ENCODE peak calls at places on chromosomes 5 and 9, in five cellular contexts. M, L, N, R and X are unnamed samples.

GRCh38 chr9:100587375-100587774 is 9.5 kb downstream of the CAVIN4 start:
- DNase-seq in N (no peak), M (no peak), L (no peak), R (no peak), X (no peak)

GRCh38 chr5:130116431-130116830 is 212.2 kb downstream of the CHSY3 start:
- DNase-seq in M (no peak), N (no peak), R (no peak), L (no peak), X (no peak)

GRCh38 chr9:138020120-138020794 is 142.7 kb downstream of the CACNA1B start:
- DNase-seq in M (no peak), R (no peak), N (no peak), L (no peak), X (no peak)

GRCh38 chr5:7897014-7897600 is 28.2 kb downstream of the MTRR start:
- DNase-seq in R (peak; percentile 34), N (peak; percentile 60), M (peak; percentile 30), L (no peak), X (no peak)

GRCh38 chr9:2466703-2467102 is 154.9 kb upstream of the VLDLR start:
- DNase-seq in N (no peak), R (peak; percentile 43), M (no peak), L (no peak), X (no peak)

GRCh38 chr5:92508271-92508670 is 1072.7 kb downstream of the NR2F1-AS1 start:
- DNase-seq in M (no peak), L (no peak), R (no peak), N (no peak), X (no peak)

GRCh38 chr9:33425128-33425533 is 22.3 kb downstream of the AQP3 start:
- DNase-seq in L (no peak), R (no peak), M (no peak), N (no peak), X (no peak)

GRCh38 chr5:180599981-180600553 is 8.8 kb upstream of the SCGB3A1 start:
- DNase-seq in R (no peak), N (no peak), M (no peak), L (no peak), X (no peak)

GRCh38 chr5:74212336-74212735 is 428.2 kb downstream of the ENC1 start:
- DNase-seq in M (no peak), L (no peak), R (peak; percentile 16), N (no peak), X (peak; percentile 33)